ENCODE peak calls at places on chromosomes 5 and 9, in nine cellular contexts. A, L, J, H, U, K, R, I and V are unnamed samples. For H3K9me3, the result is how much of the 10 kb centered on the place peaks cover.

GRCh38 chr9:136267261-136268111 is 21.9 kb upstream of the QSOX2 start:
- DNase-seq in A (peak), L (peak), J (peak), H (peak), U (peak), K (peak), R (peak), I (peak), V (peak)

GRCh38 chr5:157126-157715 is 34.1 kb upstream of the LRRC14B start:
- DNase-seq in A (no peak), L (no peak), J (no peak), H (no peak), U (no peak), K (no peak), R (no peak), I (no peak), V (no peak)

GRCh38 chr5:174596429-174596828 is 128.0 kb upstream of the MSX2 start:
- DNase-seq in A (no peak), L (no peak), J (no peak), H (no peak), U (no peak), K (no peak), R (no peak), I (no peak), V (no peak)

GRCh38 chr9:135827301-135827700 is 80.0 kb downstream of the CAMSAP1 start:
- DNase-seq in A (no peak), L (no peak), J (no peak), H (no peak), U (no peak), K (no peak), R (no peak), I (no peak), V (no peak)

GRCh38 chr9:128845186-128845931 is 15.8 kb upstream of the SPOUT1 start:
- DNase-seq in A (no peak), L (no peak), J (no peak), H (no peak), U (no peak), K (no peak), R (no peak), I (peak), V (no peak)

GRCh38 chr9:130215341-130216119 is 43.3 kb downstream of the NCS1 start:
- DNase-seq in A (no peak), L (no peak), J (no peak), H (no peak), U (no peak), K (no peak), R (no peak), I (no peak), V (no peak)

GRCh38 chr5:121182788-121183490 is 668.7 kb upstream of the FTMT start:
- DNase-seq in A (no peak), L (no peak), J (no peak), H (no peak), U (no peak), K (no peak), R (no peak), I (no peak), V (no peak)

GRCh38 chr5:29218138-29218537 is 1975.3 kb upstream of the CDH6 start:
- DNase-seq in A (no peak), L (no peak), J (no peak), H (no peak), U (no peak), K (no peak), R (no peak), I (no peak), V (no peak)

GRCh38 chr5:39662945-39663344 is 238.2 kb upstream of the DAB2 start:
- DNase-seq in A (no peak), L (no peak), J (no peak), H (no peak), U (no peak), K (no peak), R (no peak), I (no peak), V (no peak)
- H3K9me3 ChIP-seq in A (under half), L (under half), J (under half), H (under half), U (under half), K (under half), R (under half), I (under half), V (under half)

GRCh38 chr5:43461066-43461465 is 22.6 kb downstream of the TMEM267 start:
- DNase-seq in A (no peak), L (no peak), J (no peak), H (no peak), U (no peak), K (no peak), R (no peak), I (no peak), V (no peak)

GRCh38 chr5:43456556-43456955 is 27.1 kb downstream of the TMEM267 start:
- DNase-seq in A (no peak), L (no peak), J (no peak), H (no peak), U (no peak), K (no peak), R (no peak), I (no peak), V (no peak)
- H3K9me3 ChIP-seq in A (under half), L (under half), J (under half), H (under half), U (under half), K (under half), R (under half), I (under half), V (under half)

GRCh38 chr5:141403387-141403786 is 809 bp downstream of the PCDHGA9 start:
- DNase-seq in A (no peak), L (no peak), J (no peak), H (no peak), U (no peak), K (no peak), R (no peak), I (no peak), V (no peak)
- H3K9me3 ChIP-seq in A (under half), L (half or more), J (under half), H (under half), U (under half), K (under half), R (under half), I (half or more), V (under half)

GRCh38 chr9:1639166-1639565 is 376.0 kb upstream of the SMARCA2 start:
- DNase-seq in A (no peak), L (no peak), J (no peak), H (no peak), U (no peak), K (no peak), R (no peak), I (no peak), V (no peak)
- H3K9me3 ChIP-seq in A (under half), L (under half), J (under half), H (under half), U (under half), K (under half), R (under half), I (under half), V (under half)

GRCh38 chr5:180274695-180275094 is 17.2 kb downstream of the MAPK9 start:
- DNase-seq in A (no peak), L (no peak), J (no peak), H (no peak), U (no peak), K (no peak), R (no peak), I (no peak), V (no peak)
- H3K9me3 ChIP-seq in A (under half), L (half or more), J (under half), H (under half), U (under half), K (under half), R (under half), I (half or more), V (under half)

DNA sequence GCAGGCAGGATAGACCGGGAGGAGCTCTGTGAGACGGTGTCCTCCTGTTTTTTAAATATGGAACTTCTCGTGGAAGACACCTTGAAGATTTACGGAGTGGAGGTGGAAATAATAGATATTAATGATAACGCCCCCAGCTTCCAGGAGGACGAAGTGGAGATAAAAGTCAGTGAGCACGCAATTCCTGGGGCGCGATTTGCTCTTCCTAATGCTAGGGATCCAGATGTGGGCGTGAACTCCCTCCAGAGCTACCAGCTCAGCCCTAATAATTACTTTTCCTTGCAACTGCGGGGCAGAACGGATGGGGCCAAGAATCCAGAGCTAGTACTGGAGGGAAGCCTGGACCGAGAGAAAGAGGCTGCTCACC is 621 bp downstream of the PCDHGA11 start:
- DNase-seq in A (no peak), L (no peak), J (no peak), H (no peak), U (no peak), K (no peak), R (no peak), I (no peak), V (no peak)
- H3K9me3 ChIP-seq in A (half or more), L (half or more), J (under half), H (half or more), U (under half), K (under half), R (under half), I (half or more), V (under half)

DNA sequence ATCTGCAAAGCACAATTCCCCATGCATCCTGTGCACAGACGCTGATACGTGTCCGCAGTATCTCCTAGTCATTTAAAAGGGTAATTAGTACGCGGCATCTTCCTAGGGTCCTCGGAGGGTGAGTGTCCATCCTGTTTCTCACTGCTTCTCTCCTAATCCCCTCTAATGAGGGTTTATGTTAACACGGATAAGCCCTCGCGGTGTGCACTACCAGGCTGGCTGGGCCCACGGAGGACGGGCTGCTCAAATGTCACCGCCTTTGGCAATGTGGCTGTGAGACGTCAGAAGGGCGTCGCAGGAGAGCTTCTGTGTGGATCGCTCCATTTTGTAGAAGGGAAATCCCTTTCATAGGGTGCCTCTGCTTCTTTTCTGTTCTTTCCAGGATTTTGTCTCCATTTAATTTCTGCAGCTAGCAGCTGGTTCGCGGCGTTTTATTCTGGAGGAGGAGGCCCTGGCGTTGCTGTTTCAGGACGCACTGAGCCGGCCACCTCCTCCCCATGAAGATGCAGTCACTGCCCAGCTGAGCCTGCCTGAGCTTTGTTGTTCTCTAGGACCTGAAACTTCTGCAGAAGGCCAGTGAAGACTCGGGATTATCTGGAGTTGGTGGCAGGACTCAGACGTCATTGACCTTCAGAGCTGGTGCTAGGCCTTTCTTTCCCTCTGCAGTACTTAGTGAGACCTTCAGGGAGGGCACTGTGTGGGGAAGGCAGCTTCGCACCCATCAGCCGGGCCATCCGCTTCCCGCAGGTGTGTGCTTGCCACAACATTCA is 326.0 kb upstream of the IRX1 start:
- DNase-seq in A (no peak), L (no peak), J (no peak), H (no peak), U (no peak), K (no peak), R (no peak), I (no peak), V (no peak)
- H3K9me3 ChIP-seq in A (under half), L (under half), J (under half), H (under half), U (under half), K (under half), R (under half), I (under half), V (under half)